ENCODE peak calls at places on chromosomes 11 and 22, in five cellular contexts. One of them, this sample, is unnamed.

GRCh38 chr11:132336781-132337535 is 966.5 kb downstream of the NTM start:
- DNase-seq in K562: no peak
- DNase-seq in activated naive CD4-positive, alpha-beta T cell treated with anti-CD3 and anti-CD28 coated beads, Interleukin-2, amount 10 ng/mL, durations not matched to agents 7 days and 5 days: no peak
- DNase-seq in iris pigment epithelial cell: no peak
- DNase-seq in tibial nerve: no peak
- DNase-seq in this sample: no peak

GRCh38 chr11:56846631-56847400 is 98.3 kb upstream of the OR9G4 start:
- DNase-seq in iris pigment epithelial cell: no peak
- DNase-seq in K562: no peak
- DNase-seq in activated naive CD4-positive, alpha-beta T cell treated with anti-CD3 and anti-CD28 coated beads, Interleukin-2, amount 10 ng/mL, durations not matched to agents 7 days and 5 days: no peak
- DNase-seq in tibial nerve: no peak
- DNase-seq in this sample: no peak

GRCh38 chr11:67429038-67429668 is 859 bp downstream of the RPS6KB2 start:
- DNase-seq in K562: no peak
- DNase-seq in tibial nerve: no peak
- DNase-seq in activated naive CD4-positive, alpha-beta T cell treated with anti-CD3 and anti-CD28 coated beads, Interleukin-2, amount 10 ng/mL, durations not matched to agents 7 days and 5 days: no peak
- DNase-seq in iris pigment epithelial cell: no peak
- DNase-seq in this sample: no peak

GRCh38 chr11:117930668-117931330 is 1.6 kb upstream of the TMPRSS13 start:
- DNase-seq in K562: no peak
- DNase-seq in iris pigment epithelial cell: no peak
- DNase-seq in tibial nerve: no peak
- DNase-seq in activated naive CD4-positive, alpha-beta T cell treated with anti-CD3 and anti-CD28 coated beads, Interleukin-2, amount 10 ng/mL, durations not matched to agents 7 days and 5 days: peak
- DNase-seq in this sample: no peak

GRCh38 chr11:30567148-30567547 is 19.0 kb downstream of the MPPED2 start:
- DNase-seq in activated naive CD4-positive, alpha-beta T cell treated with anti-CD3 and anti-CD28 coated beads, Interleukin-2, amount 10 ng/mL, durations not matched to agents 7 days and 5 days: no peak
- DNase-seq in tibial nerve: no peak
- DNase-seq in iris pigment epithelial cell: no peak
- DNase-seq in K562: no peak
- DNase-seq in this sample: no peak

GRCh38 chr11:19794161-19794560 is 81.5 kb downstream of the NAV2 start:
- DNase-seq in activated naive CD4-positive, alpha-beta T cell treated with anti-CD3 and anti-CD28 coated beads, Interleukin-2, amount 10 ng/mL, durations not matched to agents 7 days and 5 days: no peak
- DNase-seq in iris pigment epithelial cell: no peak
- DNase-seq in K562: no peak
- DNase-seq in tibial nerve: no peak
- DNase-seq in this sample: no peak

GRCh38 chr11:32006799-32007388 is 84.0 kb upstream of the RCN1 start:
- DNase-seq in K562: peak
- DNase-seq in tibial nerve: no peak
- DNase-seq in activated naive CD4-positive, alpha-beta T cell treated with anti-CD3 and anti-CD28 coated beads, Interleukin-2, amount 10 ng/mL, durations not matched to agents 7 days and 5 days: peak
- DNase-seq in iris pigment epithelial cell: peak
- DNase-seq in this sample: peak

GRCh38 chr11:112885744-112886706 is 75.2 kb upstream of the NCAM1 start:
- DNase-seq in tibial nerve: no peak
- DNase-seq in activated naive CD4-positive, alpha-beta T cell treated with anti-CD3 and anti-CD28 coated beads, Interleukin-2, amount 10 ng/mL, durations not matched to agents 7 days and 5 days: no peak
- DNase-seq in K562: no peak
- DNase-seq in iris pigment epithelial cell: peak
- DNase-seq in this sample: no peak

GRCh38 chr11:33778682-33779081 is 4.4 kb upstream of the FBXO3 start:
- DNase-seq in tibial nerve: no peak
- DNase-seq in K562: no peak
- DNase-seq in iris pigment epithelial cell: peak
- DNase-seq in activated naive CD4-positive, alpha-beta T cell treated with anti-CD3 and anti-CD28 coated beads, Interleukin-2, amount 10 ng/mL, durations not matched to agents 7 days and 5 days: no peak
- DNase-seq in this sample: no peak

GRCh38 chr11:27282141-27282590 is 80.8 kb downstream of the CCDC34 start:
- DNase-seq in activated naive CD4-positive, alpha-beta T cell treated with anti-CD3 and anti-CD28 coated beads, Interleukin-2, amount 10 ng/mL, durations not matched to agents 7 days and 5 days: no peak
- DNase-seq in iris pigment epithelial cell: peak
- DNase-seq in K562: no peak
- DNase-seq in tibial nerve: peak
- DNase-seq in this sample: no peak

GRCh38 chr22:39592104-39593060 is 21.8 kb downstream of the CACNA1I start:
- DNase-seq in activated naive CD4-positive, alpha-beta T cell treated with anti-CD3 and anti-CD28 coated beads, Interleukin-2, amount 10 ng/mL, durations not matched to agents 7 days and 5 days: no peak
- DNase-seq in iris pigment epithelial cell: peak
- DNase-seq in K562: no peak
- DNase-seq in tibial nerve: no peak
- DNase-seq in this sample: no peak

GRCh38 chr11:34274712-34275398 is 83.0 kb downstream of the ABTB2 start:
- DNase-seq in K562: no peak
- DNase-seq in activated naive CD4-positive, alpha-beta T cell treated with anti-CD3 and anti-CD28 coated beads, Interleukin-2, amount 10 ng/mL, durations not matched to agents 7 days and 5 days: no peak
- DNase-seq in tibial nerve: peak
- DNase-seq in iris pigment epithelial cell: peak
- DNase-seq in this sample: peak

GRCh38 chr11:111021131-111021530 is 224.4 kb upstream of the POU2AF2 start:
- DNase-seq in tibial nerve: no peak
- DNase-seq in activated naive CD4-positive, alpha-beta T cell treated with anti-CD3 and anti-CD28 coated beads, Interleukin-2, amount 10 ng/mL, durations not matched to agents 7 days and 5 days: no peak
- DNase-seq in iris pigment epithelial cell: peak
- DNase-seq in K562: no peak
- DNase-seq in this sample: no peak

GRCh38 chr22:18929459-18929858 is 6.6 kb downstream of the PRODH start:
- DNase-seq in tibial nerve: no peak
- DNase-seq in activated naive CD4-positive, alpha-beta T cell treated with anti-CD3 and anti-CD28 coated beads, Interleukin-2, amount 10 ng/mL, durations not matched to agents 7 days and 5 days: no peak
- DNase-seq in K562: no peak
- DNase-seq in iris pigment epithelial cell: no peak
- DNase-seq in this sample: no peak

GRCh38 chr22:42596376-42596775 is 18.3 kb downstream of the POLDIP3 start:
- DNase-seq in iris pigment epithelial cell: no peak
- DNase-seq in activated naive CD4-positive, alpha-beta T cell treated with anti-CD3 and anti-CD28 coated beads, Interleukin-2, amount 10 ng/mL, durations not matched to agents 7 days and 5 days: no peak
- DNase-seq in K562: no peak
- DNase-seq in tibial nerve: no peak
- DNase-seq in this sample: no peak

GRCh38 chr11:27722117-27722844 is 22.0 kb upstream of the BDNF start:
- DNase-seq in tibial nerve: no peak
- DNase-seq in K562: no peak
- DNase-seq in iris pigment epithelial cell: peak
- DNase-seq in activated naive CD4-positive, alpha-beta T cell treated with anti-CD3 and anti-CD28 coated beads, Interleukin-2, amount 10 ng/mL, durations not matched to agents 7 days and 5 days: no peak
- DNase-seq in this sample: no peak

GRCh38 chr11:13287026-13287425 is 9.4 kb downstream of the BMAL1 start:
- DNase-seq in iris pigment epithelial cell: no peak
- DNase-seq in activated naive CD4-positive, alpha-beta T cell treated with anti-CD3 and anti-CD28 coated beads, Interleukin-2, amount 10 ng/mL, durations not matched to agents 7 days and 5 days: no peak
- DNase-seq in K562: no peak
- DNase-seq in tibial nerve: no peak
- DNase-seq in this sample: no peak

GRCh38 chr22:21015051-21016006 is at the start of gene P2RX6:
- DNase-seq in K562: peak
- DNase-seq in iris pigment epithelial cell: no peak
- DNase-seq in tibial nerve: no peak
- DNase-seq in activated naive CD4-positive, alpha-beta T cell treated with anti-CD3 and anti-CD28 coated beads, Interleukin-2, amount 10 ng/mL, durations not matched to agents 7 days and 5 days: no peak
- DNase-seq in this sample: no peak

GRCh38 chr11:1889941-1890855 is 1.5 kb downstream of the PRR33 start:
- DNase-seq in tibial nerve: no peak
- DNase-seq in K562: peak
- DNase-seq in iris pigment epithelial cell: no peak
- DNase-seq in activated naive CD4-positive, alpha-beta T cell treated with anti-CD3 and anti-CD28 coated beads, Interleukin-2, amount 10 ng/mL, durations not matched to agents 7 days and 5 days: peak
- DNase-seq in this sample: no peak

GRCh38 chr11:82752801-82753200 is 19.1 kb upstream of the FAM181B start:
- DNase-seq in iris pigment epithelial cell: no peak
- DNase-seq in tibial nerve: no peak
- DNase-seq in activated naive CD4-positive, alpha-beta T cell treated with anti-CD3 and anti-CD28 coated beads, Interleukin-2, amount 10 ng/mL, durations not matched to agents 7 days and 5 days: no peak
- DNase-seq in K562: no peak
- DNase-seq in this sample: no peak

GRCh38 chr11:102314784-102315183 is 2.5 kb upstream of the BIRC3 start:
- DNase-seq in activated naive CD4-positive, alpha-beta T cell treated with anti-CD3 and anti-CD28 coated beads, Interleukin-2, amount 10 ng/mL, durations not matched to agents 7 days and 5 days: no peak
- DNase-seq in iris pigment epithelial cell: no peak
- DNase-seq in tibial nerve: no peak
- DNase-seq in K562: no peak
- DNase-seq in this sample: no peak

GRCh38 chr11:15101072-15101701 is 13.5 kb upstream of the INSC start:
- DNase-seq in K562: peak
- DNase-seq in activated naive CD4-positive, alpha-beta T cell treated with anti-CD3 and anti-CD28 coated beads, Interleukin-2, amount 10 ng/mL, durations not matched to agents 7 days and 5 days: peak
- DNase-seq in tibial nerve: peak
- DNase-seq in iris pigment epithelial cell: peak
- DNase-seq in this sample: peak

This sample was measured in pons.